ENCODE peak calls at places on chromosomes 16 and 17, in five cellular contexts. A is HepG2, N is IMR-90, D is GM12878, U is K562. S is an unnamed sample.

GRCh38 chr16:3383045-3383448 is 17.8 kb downstream of the ZSCAN32 start:
- DNase-seq in A (no peak), D (no peak), N (no peak), U (no peak), S (no peak)

GRCh38 chr16:77579283-77579985 is 142.9 kb upstream of the NUDT7 start:
- DNase-seq in A (no peak), N (peak), U (no peak), D (no peak), S (no peak)

GRCh38 chr16:24976971-24977672 is 38.0 kb downstream of the ARHGAP17 start:
- DNase-seq in N (no peak), U (no peak), A (no peak), D (no peak), S (no peak)

GRCh38 chr16:74954763-74955162 is 30.2 kb downstream of the WDR59 start:
- DNase-seq in N (no peak), A (no peak), U (no peak), D (no peak), S (no peak)

GRCh38 chr16:71287903-71288302 is 1.3 kb downstream of the CMTR2 start:
- DNase-seq in D (no peak), U (no peak), A (no peak), N (no peak), S (no peak)

GRCh38 chr16:88764080-88764479 is 20.9 kb downstream of the PIEZO1 start:
- DNase-seq in U (no peak), N (no peak), D (no peak), A (no peak), S (no peak)

GRCh38 chr16:24776486-24777220 is 47.2 kb downstream of the TNRC6A start:
- DNase-seq in D (no peak), A (no peak), U (no peak), N (peak), S (peak)

GRCh38 chr16:31451681-31452351 is 7.5 kb upstream of the ARMC5 start:
- DNase-seq in U (peak), N (peak), D (no peak), A (peak), S (peak)

GRCh38 chr16:24721830-24722238 is 7.6 kb upstream of the TNRC6A start:
- DNase-seq in N (no peak), U (no peak), D (no peak), A (no peak), S (no peak)

GRCh38 chr17:18258356-18259038 is at the start of gene FLII:
- DNase-seq in U (peak), N (peak), D (no peak), A (peak), S (peak)

DNA sequence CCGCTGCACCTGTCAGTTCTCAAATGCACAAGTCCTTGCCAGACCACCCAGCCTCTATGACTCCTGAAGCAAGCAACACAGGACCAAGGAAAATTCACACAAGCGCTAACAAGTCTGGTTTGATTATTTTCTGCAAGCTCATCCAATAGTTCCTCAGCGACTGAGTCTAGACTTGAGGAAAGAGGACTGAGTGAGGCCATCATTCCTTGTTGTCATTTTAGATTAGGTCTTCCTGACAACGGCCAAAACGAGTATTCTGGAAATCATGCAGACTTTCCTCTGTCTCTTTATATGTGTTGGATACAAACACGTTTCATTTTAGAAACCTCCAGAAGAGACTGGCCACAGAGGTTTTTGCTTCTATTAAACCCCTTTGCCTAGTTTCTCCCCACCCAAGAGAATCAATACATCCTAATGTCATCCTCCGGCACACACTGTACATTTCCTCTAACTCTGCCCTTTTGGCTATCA is 561 bp downstream of the CCDC47 start:
- DNase-seq in A (peak), D (no peak), N (peak), U (no peak), S (peak)
- TF ChIP-seq RAD21 in A (no peak), D (no peak), N (no peak), U (no peak), S (no peak)

GRCh38 chr17:29613371-29613837 is 9.3 kb downstream of the CORO6 start:
- DNase-seq in A (peak), N (peak), D (no peak), U (no peak), S (peak)
- TF ChIP-seq MXI1 in A (peak), N (no peak), D (peak), U (no peak), S (no peak)

GRCh38 chr17:20995873-20996723 is 46.7 kb downstream of the USP22 start:
- DNase-seq in A (no peak), U (no peak), N (no peak), D (no peak), S (peak)
- TF ChIP-seq RAD21 in A (no peak), U (no peak), N (no peak), D (no peak), S (no peak)

GRCh38 chr17:2122641-2123302 is 67.9 kb downstream of the HIC1 start:
- DNase-seq in U (no peak), D (no peak), N (peak), A (no peak), S (peak)

GRCh38 chr17:2123467-2124251 is 68.8 kb downstream of the HIC1 start:
- DNase-seq in U (no peak), N (peak), D (no peak), A (no peak), S (no peak)

GRCh38 chr17:2125013-2125535 is 70.2 kb downstream of the HIC1 start:
- DNase-seq in A (no peak), N (peak), U (no peak), D (no peak), S (no peak)

GRCh38 chr17:2128011-2128410 is 73.1 kb downstream of the HIC1 start:
- DNase-seq in N (no peak), U (no peak), A (no peak), D (no peak), S (no peak)

GRCh38 chr17:2124391-2124790 is 69.5 kb downstream of the HIC1 start:
- DNase-seq in D (no peak), A (no peak), N (peak), U (no peak), S (no peak)
- TF ChIP-seq MXI1 in D (no peak), A (no peak), N (no peak), U (no peak), S (no peak)

GRCh38 chr17:35750526-35751395 is 2.3 kb downstream of the GAS2L2 start:
- DNase-seq in D (no peak), N (no peak), U (peak), A (no peak), S (peak)
- TF ChIP-seq RAD21 in D (no peak), N (no peak), U (no peak), A (no peak), S (no peak)

S was measured in SK-N-SH.